ENCODE peak calls at places on chromosome 17, in seven cellular contexts. One of them, this sample, is unnamed.

GRCh38 chr17:2723505-2723996 is 12.0 kb upstream of the CLUH start:
- DNase-seq in left lung: no peak
- DNase-seq in activated naive CD4-positive, alpha-beta T cell treated with Interleukin-2 at 50 U/mL for 16 hours: no peak
- DNase-seq in amygdala: no peak
- DNase-seq in Caco-2: peak; percentile 84
- DNase-seq in AG09319: no peak
- DNase-seq in stimulated activated naive CD8-positive, alpha-beta T cell treated with anti-CD3 and anti-CD28 coated beads, Interleukin-15, amount 100 ng/mL, for 72 hours: no peak
- DNase-seq in this sample: peak; percentile 92

GRCh38 chr17:40122944-40123810 is 1.4 kb downstream of the MSL1 start:
- DNase-seq in Caco-2: peak; percentile 78
- DNase-seq in amygdala: no peak
- DNase-seq in stimulated activated naive CD8-positive, alpha-beta T cell treated with anti-CD3 and anti-CD28 coated beads, Interleukin-15, amount 100 ng/mL, for 72 hours: peak; percentile 45
- DNase-seq in left lung: peak; percentile 61
- DNase-seq in AG09319: no peak
- DNase-seq in activated naive CD4-positive, alpha-beta T cell treated with Interleukin-2 at 50 U/mL for 16 hours: peak; percentile 67
- DNase-seq in this sample: peak; percentile 87

GRCh38 chr17:37299257-37299985 is 76.4 kb upstream of the C17orf78 start:
- DNase-seq in AG09319: no peak
- DNase-seq in Caco-2: no peak
- DNase-seq in stimulated activated naive CD8-positive, alpha-beta T cell treated with anti-CD3 and anti-CD28 coated beads, Interleukin-15, amount 100 ng/mL, for 72 hours: no peak
- DNase-seq in amygdala: no peak
- DNase-seq in left lung: no peak
- DNase-seq in activated naive CD4-positive, alpha-beta T cell treated with Interleukin-2 at 50 U/mL for 16 hours: no peak
- DNase-seq in this sample: no peak

GRCh38 chr17:29140631-29141483 is 39.3 kb downstream of the MYO18A start:
- DNase-seq in Caco-2: no peak
- DNase-seq in amygdala: peak; percentile 24
- DNase-seq in activated naive CD4-positive, alpha-beta T cell treated with Interleukin-2 at 50 U/mL for 16 hours: peak; percentile 47
- DNase-seq in stimulated activated naive CD8-positive, alpha-beta T cell treated with anti-CD3 and anti-CD28 coated beads, Interleukin-15, amount 100 ng/mL, for 72 hours: peak; percentile 50
- DNase-seq in AG09319: no peak
- DNase-seq in left lung: no peak
- DNase-seq in this sample: no peak

GRCh38 chr17:81651692-81652091 is 4.7 kb downstream of the PDE6G start:
- DNase-seq in left lung: no peak
- DNase-seq in activated naive CD4-positive, alpha-beta T cell treated with Interleukin-2 at 50 U/mL for 16 hours: no peak
- DNase-seq in amygdala: no peak
- DNase-seq in stimulated activated naive CD8-positive, alpha-beta T cell treated with anti-CD3 and anti-CD28 coated beads, Interleukin-15, amount 100 ng/mL, for 72 hours: no peak
- DNase-seq in Caco-2: no peak
- DNase-seq in AG09319: peak; percentile 39
- DNase-seq in this sample: peak; percentile 32

GRCh38 chr17:14926526-14927122 is 338.5 kb downstream of the PMP22 start:
- DNase-seq in activated naive CD4-positive, alpha-beta T cell treated with Interleukin-2 at 50 U/mL for 16 hours: peak; percentile 44
- DNase-seq in amygdala: no peak
- DNase-seq in stimulated activated naive CD8-positive, alpha-beta T cell treated with anti-CD3 and anti-CD28 coated beads, Interleukin-15, amount 100 ng/mL, for 72 hours: peak; percentile 39
- DNase-seq in left lung: no peak
- DNase-seq in Caco-2: no peak
- DNase-seq in AG09319: peak; percentile 50
- DNase-seq in this sample: peak; percentile 60

GRCh38 chr17:67649891-67650290 is 67.8 kb upstream of the NOL11 start:
- DNase-seq in AG09319: no peak
- DNase-seq in amygdala: no peak
- DNase-seq in stimulated activated naive CD8-positive, alpha-beta T cell treated with anti-CD3 and anti-CD28 coated beads, Interleukin-15, amount 100 ng/mL, for 72 hours: no peak
- DNase-seq in activated naive CD4-positive, alpha-beta T cell treated with Interleukin-2 at 50 U/mL for 16 hours: no peak
- DNase-seq in Caco-2: no peak
- DNase-seq in left lung: no peak
- DNase-seq in this sample: peak; percentile 43

GRCh38 chr17:45147102-45147580 is 1.1 kb upstream of the HEXIM1 start:
- DNase-seq in amygdala: no peak
- DNase-seq in left lung: no peak
- DNase-seq in AG09319: no peak
- DNase-seq in activated naive CD4-positive, alpha-beta T cell treated with Interleukin-2 at 50 U/mL for 16 hours: no peak
- DNase-seq in stimulated activated naive CD8-positive, alpha-beta T cell treated with anti-CD3 and anti-CD28 coated beads, Interleukin-15, amount 100 ng/mL, for 72 hours: no peak
- DNase-seq in Caco-2: no peak
- DNase-seq in this sample: no peak

GRCh38 chr17:54727624-54728023 is 173.0 kb upstream of the TOM1L1 start:
- DNase-seq in activated naive CD4-positive, alpha-beta T cell treated with Interleukin-2 at 50 U/mL for 16 hours: no peak
- DNase-seq in AG09319: no peak
- DNase-seq in stimulated activated naive CD8-positive, alpha-beta T cell treated with anti-CD3 and anti-CD28 coated beads, Interleukin-15, amount 100 ng/mL, for 72 hours: no peak
- DNase-seq in Caco-2: no peak
- DNase-seq in left lung: no peak
- DNase-seq in amygdala: no peak
- DNase-seq in this sample: no peak

GRCh38 chr17:58679263-58680037 is 12.4 kb downstream of the TEX14 start:
- DNase-seq in activated naive CD4-positive, alpha-beta T cell treated with Interleukin-2 at 50 U/mL for 16 hours: no peak
- DNase-seq in left lung: no peak
- DNase-seq in stimulated activated naive CD8-positive, alpha-beta T cell treated with anti-CD3 and anti-CD28 coated beads, Interleukin-15, amount 100 ng/mL, for 72 hours: no peak
- DNase-seq in Caco-2: peak; percentile 78
- DNase-seq in amygdala: no peak
- DNase-seq in AG09319: no peak
- DNase-seq in this sample: peak; percentile 67

GRCh38 chr17:66326476-66327047 is 24.1 kb downstream of the PRKCA start:
- DNase-seq in activated naive CD4-positive, alpha-beta T cell treated with Interleukin-2 at 50 U/mL for 16 hours: no peak
- DNase-seq in Caco-2: no peak
- DNase-seq in stimulated activated naive CD8-positive, alpha-beta T cell treated with anti-CD3 and anti-CD28 coated beads, Interleukin-15, amount 100 ng/mL, for 72 hours: no peak
- DNase-seq in left lung: no peak
- DNase-seq in AG09319: no peak
- DNase-seq in amygdala: no peak
- DNase-seq in this sample: no peak

GRCh38 chr17:48160177-48160967 is 52.8 kb downstream of the SNX11 start:
- DNase-seq in activated naive CD4-positive, alpha-beta T cell treated with Interleukin-2 at 50 U/mL for 16 hours: no peak
- DNase-seq in AG09319: no peak
- DNase-seq in left lung: no peak
- DNase-seq in Caco-2: peak; percentile 78
- DNase-seq in amygdala: no peak
- DNase-seq in stimulated activated naive CD8-positive, alpha-beta T cell treated with anti-CD3 and anti-CD28 coated beads, Interleukin-15, amount 100 ng/mL, for 72 hours: no peak
- DNase-seq in this sample: peak; percentile 95

GRCh38 chr17:33234930-33235685 is 58.0 kb downstream of the ASIC2 start:
- DNase-seq in left lung: peak; percentile 78
- DNase-seq in Caco-2: no peak
- DNase-seq in amygdala: peak; percentile 25
- DNase-seq in activated naive CD4-positive, alpha-beta T cell treated with Interleukin-2 at 50 U/mL for 16 hours: peak; percentile 46
- DNase-seq in stimulated activated naive CD8-positive, alpha-beta T cell treated with anti-CD3 and anti-CD28 coated beads, Interleukin-15, amount 100 ng/mL, for 72 hours: no peak
- DNase-seq in AG09319: peak; percentile 74
- DNase-seq in this sample: no peak

GRCh38 chr17:80877829-80878303 is 113.8 kb upstream of the CHMP6 start:
- DNase-seq in amygdala: no peak
- DNase-seq in activated naive CD4-positive, alpha-beta T cell treated with Interleukin-2 at 50 U/mL for 16 hours: no peak
- DNase-seq in left lung: peak; percentile 9
- DNase-seq in Caco-2: no peak
- DNase-seq in AG09319: no peak
- DNase-seq in stimulated activated naive CD8-positive, alpha-beta T cell treated with anti-CD3 and anti-CD28 coated beads, Interleukin-15, amount 100 ng/mL, for 72 hours: no peak
- DNase-seq in this sample: no peak

GRCh38 chr17:29004081-29004692 is 1.6 kb downstream of the SEZ6 start:
- DNase-seq in stimulated activated naive CD8-positive, alpha-beta T cell treated with anti-CD3 and anti-CD28 coated beads, Interleukin-15, amount 100 ng/mL, for 72 hours: no peak
- DNase-seq in activated naive CD4-positive, alpha-beta T cell treated with Interleukin-2 at 50 U/mL for 16 hours: no peak
- DNase-seq in amygdala: no peak
- DNase-seq in left lung: no peak
- DNase-seq in AG09319: no peak
- DNase-seq in Caco-2: no peak
- DNase-seq in this sample: no peak

GRCh38 chr17:11459780-11460426 is 138.4 kb upstream of the DNAH9 start:
- DNase-seq in activated naive CD4-positive, alpha-beta T cell treated with Interleukin-2 at 50 U/mL for 16 hours: no peak
- DNase-seq in AG09319: no peak
- DNase-seq in stimulated activated naive CD8-positive, alpha-beta T cell treated with anti-CD3 and anti-CD28 coated beads, Interleukin-15, amount 100 ng/mL, for 72 hours: no peak
- DNase-seq in Caco-2: no peak
- DNase-seq in amygdala: no peak
- DNase-seq in left lung: no peak
- DNase-seq in this sample: no peak

GRCh38 chr17:20202141-20202574 is 193.0 kb downstream of the SPECC1 start:
- DNase-seq in activated naive CD4-positive, alpha-beta T cell treated with Interleukin-2 at 50 U/mL for 16 hours: no peak
- DNase-seq in left lung: no peak
- DNase-seq in stimulated activated naive CD8-positive, alpha-beta T cell treated with anti-CD3 and anti-CD28 coated beads, Interleukin-15, amount 100 ng/mL, for 72 hours: no peak
- DNase-seq in AG09319: no peak
- DNase-seq in amygdala: no peak
- DNase-seq in Caco-2: no peak
- DNase-seq in this sample: peak; percentile 81

GRCh38 chr17:42783778-42784138 is 3.3 kb downstream of the WNK4 start:
- DNase-seq in Caco-2: no peak
- DNase-seq in left lung: no peak
- DNase-seq in AG09319: no peak
- DNase-seq in amygdala: no peak
- DNase-seq in stimulated activated naive CD8-positive, alpha-beta T cell treated with anti-CD3 and anti-CD28 coated beads, Interleukin-15, amount 100 ng/mL, for 72 hours: no peak
- DNase-seq in activated naive CD4-positive, alpha-beta T cell treated with Interleukin-2 at 50 U/mL for 16 hours: no peak
- DNase-seq in this sample: peak; percentile 39

GRCh38 chr17:77579131-77579530 is 379.4 kb upstream of the TNRC6C start:
- DNase-seq in AG09319: no peak
- DNase-seq in stimulated activated naive CD8-positive, alpha-beta T cell treated with anti-CD3 and anti-CD28 coated beads, Interleukin-15, amount 100 ng/mL, for 72 hours: no peak
- DNase-seq in Caco-2: no peak
- DNase-seq in left lung: no peak
- DNase-seq in activated naive CD4-positive, alpha-beta T cell treated with Interleukin-2 at 50 U/mL for 16 hours: no peak
- DNase-seq in amygdala: no peak
- DNase-seq in this sample: no peak

GRCh38 chr17:83079766-83080616 is 582 bp downstream of the METRNL start:
- DNase-seq in amygdala: no peak
- DNase-seq in Caco-2: no peak
- DNase-seq in AG09319: no peak
- DNase-seq in activated naive CD4-positive, alpha-beta T cell treated with Interleukin-2 at 50 U/mL for 16 hours: no peak
- DNase-seq in left lung: no peak
- DNase-seq in stimulated activated naive CD8-positive, alpha-beta T cell treated with anti-CD3 and anti-CD28 coated beads, Interleukin-15, amount 100 ng/mL, for 72 hours: no peak
- DNase-seq in this sample: no peak

GRCh38 chr17:7843536-7844291 is 9.7 kb downstream of the KDM6B start:
- DNase-seq in Caco-2: peak; percentile 79
- DNase-seq in left lung: peak; percentile 88
- DNase-seq in activated naive CD4-positive, alpha-beta T cell treated with Interleukin-2 at 50 U/mL for 16 hours: peak; percentile 92
- DNase-seq in stimulated activated naive CD8-positive, alpha-beta T cell treated with anti-CD3 and anti-CD28 coated beads, Interleukin-15, amount 100 ng/mL, for 72 hours: peak; percentile 88
- DNase-seq in AG09319: no peak
- DNase-seq in amygdala: no peak
- DNase-seq in this sample: peak; percentile 91

GRCh38 chr17:81071761-81072741 is 37.1 kb downstream of the BAIAP2 start:
- DNase-seq in stimulated activated naive CD8-positive, alpha-beta T cell treated with anti-CD3 and anti-CD28 coated beads, Interleukin-15, amount 100 ng/mL, for 72 hours: no peak
- DNase-seq in activated naive CD4-positive, alpha-beta T cell treated with Interleukin-2 at 50 U/mL for 16 hours: no peak
- DNase-seq in AG09319: no peak
- DNase-seq in left lung: peak; percentile 75
- DNase-seq in amygdala: no peak
- DNase-seq in Caco-2: peak; percentile 64
- DNase-seq in this sample: no peak

GRCh38 chr17:15087946-15088345 is 177.2 kb downstream of the PMP22 start:
- DNase-seq in AG09319: no peak
- DNase-seq in Caco-2: no peak
- DNase-seq in stimulated activated naive CD8-positive, alpha-beta T cell treated with anti-CD3 and anti-CD28 coated beads, Interleukin-15, amount 100 ng/mL, for 72 hours: no peak
- DNase-seq in activated naive CD4-positive, alpha-beta T cell treated with Interleukin-2 at 50 U/mL for 16 hours: no peak
- DNase-seq in amygdala: no peak
- DNase-seq in left lung: no peak
- DNase-seq in this sample: no peak

GRCh38 chr17:59436900-59437299 is 105.4 kb downstream of the YPEL2 start:
- DNase-seq in amygdala: no peak
- DNase-seq in activated naive CD4-positive, alpha-beta T cell treated with Interleukin-2 at 50 U/mL for 16 hours: no peak
- DNase-seq in left lung: no peak
- DNase-seq in stimulated activated naive CD8-positive, alpha-beta T cell treated with anti-CD3 and anti-CD28 coated beads, Interleukin-15, amount 100 ng/mL, for 72 hours: no peak
- DNase-seq in Caco-2: no peak
- DNase-seq in AG09319: no peak
- DNase-seq in this sample: no peak

GRCh38 chr17:29251969-29252866 is 5.6 kb downstream of the CRYBA1 start:
- DNase-seq in Caco-2: no peak
- DNase-seq in activated naive CD4-positive, alpha-beta T cell treated with Interleukin-2 at 50 U/mL for 16 hours: no peak
- DNase-seq in AG09319: no peak
- DNase-seq in stimulated activated naive CD8-positive, alpha-beta T cell treated with anti-CD3 and anti-CD28 coated beads, Interleukin-15, amount 100 ng/mL, for 72 hours: no peak
- DNase-seq in amygdala: no peak
- DNase-seq in left lung: no peak
- DNase-seq in this sample: no peak

GRCh38 chr17:80114758-80115157 is 13.4 kb downstream of the GAA start:
- DNase-seq in amygdala: no peak
- DNase-seq in left lung: no peak
- DNase-seq in stimulated activated naive CD8-positive, alpha-beta T cell treated with anti-CD3 and anti-CD28 coated beads, Interleukin-15, amount 100 ng/mL, for 72 hours: no peak
- DNase-seq in activated naive CD4-positive, alpha-beta T cell treated with Interleukin-2 at 50 U/mL for 16 hours: no peak
- DNase-seq in AG09319: no peak
- DNase-seq in Caco-2: no peak
- DNase-seq in this sample: no peak

GRCh38 chr17:58333396-58334207 is 5.0 kb upstream of the TSPOAP1 start:
- DNase-seq in amygdala: no peak
- DNase-seq in left lung: no peak
- DNase-seq in Caco-2: no peak
- DNase-seq in AG09319: no peak
- DNase-seq in activated naive CD4-positive, alpha-beta T cell treated with Interleukin-2 at 50 U/mL for 16 hours: no peak
- DNase-seq in stimulated activated naive CD8-positive, alpha-beta T cell treated with anti-CD3 and anti-CD28 coated beads, Interleukin-15, amount 100 ng/mL, for 72 hours: peak; percentile 52
- DNase-seq in this sample: no peak

GRCh38 chr17:4499431-4500187 is 928 bp downstream of the SPNS2 start:
- DNase-seq in activated naive CD4-positive, alpha-beta T cell treated with Interleukin-2 at 50 U/mL for 16 hours: peak; percentile 35
- DNase-seq in stimulated activated naive CD8-positive, alpha-beta T cell treated with anti-CD3 and anti-CD28 coated beads, Interleukin-15, amount 100 ng/mL, for 72 hours: peak; percentile 34
- DNase-seq in left lung: no peak
- DNase-seq in AG09319: no peak
- DNase-seq in Caco-2: no peak
- DNase-seq in amygdala: no peak
- DNase-seq in this sample: peak; percentile 69

This sample was measured in H9.